ENCODE peak calls at places on chromosomes 4 and X, in six cellular contexts. A is testis, R is tibial nerve, L is IMR-90, Q is uterus, G is breast epithelium. K is an unnamed sample.
A peak's percentile ranks its signal among the peaks of the same experiment; 100 is the strongest.

GRCh38 chr4:7256989-7257810 is 64.9 kb downstream of the SORCS2 start:
- DNase-seq in Q (peak; percentile 69), A (peak; percentile 72), G (no peak), R (peak; percentile 81), L (no peak), K (no peak)

GRCh38 chrX:133897593-133898163 is 87.7 kb downstream of the GPC3 start:
- DNase-seq in A (no peak), R (no peak), L (no peak), Q (no peak), G (no peak), K (no peak)

GRCh38 chrX:41963348-41963747 is 40.0 kb upstream of the CASK start:
- DNase-seq in A (no peak), G (no peak), R (no peak), Q (no peak), L (no peak), K (no peak)

GRCh38 chrX:112961981-112962380 is 121.3 kb upstream of the AMOT start:
- DNase-seq in L (no peak), G (no peak), Q (no peak), A (peak; percentile 37), R (no peak), K (no peak)

GRCh38 chr4:102527695-102528094 is 26.5 kb downstream of the NFKB1 start:
- DNase-seq in Q (no peak), G (no peak), L (no peak), R (no peak), A (no peak), K (no peak)

GRCh38 chr4:106628616-106629606 is 260.3 kb upstream of the GIMD1 start:
- DNase-seq in R (no peak), A (no peak), L (no peak), Q (no peak), G (no peak), K (no peak)

GRCh38 chr4:147307896-147308680 is 172.8 kb upstream of the EDNRA start:
- DNase-seq in R (no peak), L (no peak), G (no peak), Q (no peak), A (no peak), K (no peak)

GRCh38 chrX:103215768-103216085 is 819 bp downstream of the BEX4 start:
- DNase-seq in Q (no peak), R (no peak), L (no peak), G (no peak), A (peak; percentile 42), K (no peak)

GRCh38 chrX:10146350-10146749 is 10.4 kb upstream of the CLCN4 start:
- DNase-seq in Q (no peak), R (no peak), A (no peak), L (no peak), G (no peak), K (no peak)

GRCh38 chrX:136652822-136653723 is 5.1 kb downstream of the CD40LG start:
- DNase-seq in A (no peak), G (no peak), Q (no peak), R (no peak), L (no peak), K (no peak)

GRCh38 chr4:74631338-74631737 is 163.0 kb downstream of the BTC start:
- DNase-seq in A (no peak), G (no peak), R (no peak), Q (no peak), L (no peak), K (no peak)

GRCh38 chr4:83701041-83701440 is 165.1 kb downstream of the GPAT3 start:
- DNase-seq in A (no peak), R (no peak), L (no peak), G (no peak), Q (no peak), K (no peak)

GRCh38 chr4:48575964-48576363 is 85.9 kb downstream of the ZAR1 start:
- DNase-seq in Q (no peak), L (peak; percentile 75), R (no peak), G (no peak), A (no peak), K (no peak)

GRCh38 chr4:1411436-1412375 is 5.5 kb upstream of the NKX1-1 start:
- DNase-seq in L (no peak), A (no peak), R (no peak), G (peak; percentile 2), Q (no peak), K (no peak)

GRCh38 chr4:3762753-3763511 is 3.3 kb upstream of the ADRA2C start:
- DNase-seq in L (no peak), R (no peak), A (no peak), Q (no peak), G (no peak), K (no peak)

GRCh38 chr4:3766207-3766790 is at the start of gene ADRA2C:
- DNase-seq in A (peak; percentile 55), R (no peak), L (no peak), Q (peak; percentile 52), G (no peak), K (no peak)

GRCh38 chr4:3767569-3768288 is 1.5 kb downstream of the ADRA2C start:
- DNase-seq in Q (no peak), G (no peak), R (no peak), L (no peak), A (peak; percentile 27), K (no peak)

GRCh38 chr4:3766791-3767561 is 791 bp downstream of the ADRA2C start:
- DNase-seq in G (no peak), Q (peak; percentile 55), A (peak; percentile 63), R (no peak), L (no peak), K (no peak)

DNA sequence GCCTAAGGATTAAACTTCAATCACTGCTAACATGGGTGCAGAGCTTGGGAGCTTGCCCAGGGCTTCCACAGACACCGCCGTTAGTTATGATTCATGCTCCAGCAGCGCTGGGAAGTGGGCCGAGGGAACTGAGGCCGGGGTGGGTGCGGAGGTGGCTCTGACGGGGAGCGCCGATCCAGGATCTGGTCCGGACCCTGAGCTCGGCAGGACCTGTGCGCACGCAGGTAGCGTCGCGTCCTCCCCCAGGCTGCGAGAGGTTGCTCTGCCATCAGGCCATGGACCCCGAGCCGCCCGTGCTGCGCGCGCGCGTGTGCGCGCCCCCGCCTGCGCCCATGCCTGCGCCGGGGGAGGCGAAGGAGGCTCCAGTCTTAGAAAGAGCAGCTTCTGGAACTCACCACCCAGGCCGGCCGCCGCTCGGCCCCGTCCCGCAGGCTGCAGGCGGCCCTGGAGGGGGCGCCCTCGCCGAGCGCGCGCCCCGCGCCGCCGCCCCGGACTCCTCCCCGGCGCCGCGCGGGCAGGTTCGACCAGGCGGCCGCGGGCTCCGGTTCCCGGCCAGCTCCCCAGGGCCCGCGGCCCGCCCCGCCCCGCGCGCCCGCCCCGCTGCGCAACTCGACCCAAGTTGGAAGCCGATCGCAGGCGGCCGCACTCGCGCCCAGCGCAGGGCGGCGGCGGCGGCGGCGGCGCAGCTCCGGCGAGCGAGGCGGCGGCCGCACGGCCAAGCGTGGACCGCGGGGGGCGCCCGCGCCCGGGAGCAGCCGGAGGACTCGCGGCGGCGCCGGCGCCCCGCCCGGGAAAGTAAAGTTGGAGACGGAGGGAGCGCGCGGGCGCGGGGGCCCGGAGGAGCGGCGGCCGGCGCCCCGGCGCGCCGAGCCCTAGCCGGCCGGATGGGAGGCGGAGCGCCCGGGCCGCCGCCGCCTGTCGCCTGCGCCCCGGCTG is 646 bp upstream of the ADRA2C start:
- DNase-seq in G (no peak), L (peak; percentile 42), Q (peak; percentile 52), A (peak; percentile 58), R (no peak), K (no peak)
- H3K4me3 ChIP-seq in G (peak overlapping the region; percentile 46), L (peak overlapping the region; percentile 18), Q (peak overlapping the region; percentile 29), A (peak overlapping the region; percentile 38), R (no peak overlapping the region), K (peak overlapping the region; percentile 28)

GRCh38 chrX:69046996-69047490 is 118.2 kb downstream of the PJA1 start:
- DNase-seq in G (no peak), R (no peak), L (no peak), Q (no peak), A (no peak), K (no peak)

GRCh38 chrX:69051901-69052300 is 113.4 kb downstream of the PJA1 start:
- DNase-seq in G (no peak), L (no peak), A (no peak), Q (no peak), R (no peak), K (no peak)

GRCh38 chrX:69055193-69055592 is 110.1 kb downstream of the PJA1 start:
- DNase-seq in G (no peak), Q (no peak), A (no peak), L (no peak), R (no peak), K (no peak)

GRCh38 chrX:69045616-69046345 is 119.5 kb downstream of the PJA1 start:
- DNase-seq in G (no peak), R (no peak), A (no peak), L (no peak), Q (no peak), K (no peak)

GRCh38 chrX:69050051-69050785 is 115.0 kb downstream of the PJA1 start:
- DNase-seq in L (no peak), Q (no peak), R (no peak), A (no peak), G (no peak), K (no peak)
- H3K36me3 ChIP-seq in L (no peaks in the 10 kb centered on the region), Q (no peaks in the 10 kb centered on the region), R (no peaks in the 10 kb centered on the region), A (no peaks in the 10 kb centered on the region), G (no peaks in the 10 kb centered on the region), K (no peaks in the 10 kb centered on the region)

DNA sequence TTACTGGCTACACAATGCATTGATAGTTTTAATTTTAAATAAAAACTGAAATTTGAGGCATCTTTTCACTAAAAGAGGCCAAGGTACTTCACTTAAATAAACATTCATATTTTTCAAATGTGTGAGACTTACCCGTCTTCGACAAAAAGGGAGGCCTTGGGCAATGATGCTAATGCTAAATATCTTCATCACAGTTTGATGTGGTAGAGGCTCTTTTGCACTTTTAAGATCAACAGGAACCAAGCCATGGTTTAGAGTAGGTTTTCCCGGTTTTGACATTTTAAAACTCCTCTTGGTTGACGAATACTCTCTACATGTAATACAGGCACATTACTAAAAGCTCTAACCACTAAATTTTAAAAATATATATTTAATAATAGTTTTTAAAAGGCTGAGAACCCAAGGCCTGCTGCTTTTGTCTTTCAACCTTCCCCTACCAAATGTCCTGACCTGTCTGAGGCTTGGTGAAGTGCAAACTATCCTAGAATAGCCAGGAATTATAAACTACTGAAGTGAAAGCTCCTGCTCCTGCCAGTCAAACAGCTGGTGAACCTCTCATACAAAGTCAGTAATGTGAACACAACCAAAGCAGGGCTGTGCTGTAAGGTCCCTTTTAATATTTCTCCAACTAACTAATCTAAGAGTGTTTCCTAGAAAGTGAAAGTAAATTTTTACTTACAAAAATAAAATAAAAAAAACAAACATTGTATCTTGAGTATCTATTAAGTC is 153.7 kb downstream of the FBXW7 start:
- DNase-seq in Q (no peak), G (no peak), A (no peak), R (no peak), L (peak; percentile 21), K (no peak)
- TF ChIP-seq POLR2A in Q (no peak), G (no peak), A (no peak), R (no peak), L (no peak), K (no peak)

DNA sequence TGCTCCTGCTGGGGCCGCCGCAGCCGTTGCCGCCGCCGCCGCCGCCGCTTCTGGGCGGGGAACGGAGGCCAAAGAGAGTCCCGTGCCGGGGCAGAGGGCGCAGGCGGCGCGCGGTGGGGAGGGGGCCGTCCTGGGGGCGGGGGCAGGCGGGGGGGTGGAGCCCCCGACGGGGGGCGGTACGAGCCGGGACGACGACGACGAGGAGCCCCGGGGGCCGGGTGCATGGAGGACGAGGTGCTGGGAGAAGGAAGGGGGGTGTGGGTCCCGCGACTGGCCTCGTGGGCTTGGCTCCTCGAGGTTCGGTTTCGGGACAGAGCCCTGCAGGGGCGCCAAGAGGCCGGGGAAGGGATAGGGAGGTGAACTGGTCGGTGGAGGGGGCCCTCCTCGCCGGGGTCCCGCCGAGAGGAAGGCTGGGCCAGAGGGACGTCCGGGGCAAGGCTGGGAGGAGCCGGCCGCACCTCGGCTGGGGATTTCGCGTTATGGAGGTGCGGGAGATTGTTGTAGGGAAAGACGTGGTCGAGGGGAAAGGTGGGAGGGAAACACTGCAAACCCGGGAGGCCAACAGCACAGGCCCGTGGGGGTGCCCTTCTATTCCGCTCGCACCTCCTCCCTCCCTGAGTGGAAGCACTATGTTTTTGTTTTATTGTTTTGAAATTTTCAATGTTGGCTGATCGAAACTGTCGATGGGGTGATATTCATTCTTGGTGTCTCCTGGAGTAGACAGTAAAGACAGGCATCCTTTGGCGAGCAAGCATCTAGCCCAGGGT is 1.9 kb downstream of the BCORL1 start:
- DNase-seq in A (peak; percentile 17), L (no peak), G (no peak), R (no peak), Q (peak; percentile 37), K (no peak)
- H3K4me3 ChIP-seq in A (peak overlapping the region; percentile 61), L (peak overlapping the region; percentile 55), G (no peak overlapping the region), R (peak overlapping the region; percentile 35), Q (no peak overlapping the region), K (no peak overlapping the region)